ENCODE peak calls at places on chromosomes 4 and X, in nine cellular contexts. G, P, E, C, U, S, Q, A and Y are unnamed samples. For H3K36me3, the result is how much of the 10 kb centered on the place peaks cover.

GRCh38 chr4:123200417-123200945 is 196.1 kb upstream of the SPRY1 start:
- DNase-seq in G (no peak), P (no peak), E (no peak), C (no peak), U (no peak), S (no peak), Q (no peak), A (no peak), Y (no peak)

GRCh38 chr4:53128959-53129358 is 236.9 kb downstream of the SCFD2 start:
- DNase-seq in G (peak), P (peak), E (no peak), C (no peak), U (no peak), S (no peak), Q (peak), A (no peak), Y (no peak)

GRCh38 chrX:149497626-149498025 is 7.5 kb downstream of the IDS start:
- DNase-seq in G (peak), P (peak), E (no peak), C (no peak), U (no peak), S (no peak), Q (no peak), A (no peak), Y (no peak)

GRCh38 chrX:63661676-63662075 is 123.3 kb downstream of the ARHGEF9 start:
- DNase-seq in G (no peak), P (no peak), E (no peak), C (no peak), U (no peak), S (no peak), Q (no peak), A (no peak), Y (no peak)

GRCh38 chr4:95508421-95508820 is 40.4 kb downstream of the UNC5C start:
- DNase-seq in G (no peak), P (no peak), E (no peak), C (no peak), U (no peak), S (no peak), Q (no peak), A (no peak), Y (no peak)

GRCh38 chrX:108091878-108092291 is 307 bp downstream of the ATG4A start:
- DNase-seq in G (no peak), P (peak), E (no peak), C (no peak), U (no peak), S (no peak), Q (no peak), A (no peak), Y (no peak)

GRCh38 chrX:12610079-12610478 is 181.1 kb upstream of the PRPS2 start:
- DNase-seq in G (peak), P (peak), E (no peak), C (no peak), U (no peak), S (peak), Q (no peak), A (no peak), Y (no peak)

GRCh38 chrX:24890677-24891076 is 125.1 kb downstream of the ARX start:
- DNase-seq in G (no peak), P (no peak), E (no peak), C (no peak), U (no peak), S (no peak), Q (no peak), A (no peak), Y (no peak)

GRCh38 chrX:101450951-101451350 is 34.3 kb upstream of the ARMCX4 start:
- DNase-seq in G (no peak), P (peak), E (no peak), C (peak), U (no peak), S (no peak), Q (peak), A (peak), Y (no peak)

GRCh38 chr4:110988741-110989140 is 365.9 kb upstream of the PITX2 start:
- DNase-seq in G (no peak), P (no peak), E (no peak), C (no peak), U (no peak), S (no peak), Q (no peak), A (peak), Y (no peak)

GRCh38 chr4:55561884-55562283 is 15.2 kb upstream of the CLOCK start:
- DNase-seq in G (no peak), P (peak), E (no peak), C (no peak), U (no peak), S (no peak), Q (no peak), A (no peak), Y (no peak)

GRCh38 chrX:69031971-69032391 is 133.3 kb downstream of the PJA1 start:
- DNase-seq in G (no peak), P (peak), E (no peak), C (no peak), U (no peak), S (peak), Q (no peak), A (no peak), Y (no peak)

GRCh38 chr4:71241467-71242401 is 97.1 kb upstream of the SLC4A4 start:
- DNase-seq in G (no peak), P (no peak), E (no peak), C (no peak), U (peak), S (no peak), Q (no peak), A (peak), Y (no peak)

GRCh38 chrX:24202465-24203031 is 53.0 kb downstream of the ZFX start:
- DNase-seq in G (no peak), P (no peak), E (no peak), C (no peak), U (no peak), S (no peak), Q (no peak), A (peak), Y (no peak)

GRCh38 chrX:142483965-142484364 is 278.9 kb upstream of the MAGEC2 start:
- DNase-seq in G (no peak), P (no peak), E (no peak), C (no peak), U (no peak), S (no peak), Q (no peak), A (no peak), Y (no peak)

GRCh38 chr4:118265312-118266144 is 87.3 kb downstream of the PRSS12 start:
- DNase-seq in G (no peak), P (peak), E (peak), C (peak), U (peak), S (no peak), Q (no peak), A (no peak), Y (no peak)

GRCh38 chr4:158571736-158572135 is 50.1 kb downstream of the RXFP1 start:
- DNase-seq in G (no peak), P (no peak), E (no peak), C (no peak), U (no peak), S (no peak), Q (no peak), A (no peak), Y (no peak)

GRCh38 chrX:64975491-64975890 is 759 bp downstream of the ZC4H2 start:
- DNase-seq in G (no peak), P (peak), E (peak), C (peak), U (peak), S (no peak), Q (peak), A (peak), Y (peak)

GRCh38 chr4:26022346-26022891 is 108.4 kb downstream of the SMIM20 start:
- DNase-seq in G (peak), P (peak), E (no peak), C (no peak), U (peak), S (no peak), Q (no peak), A (no peak), Y (no peak)

GRCh38 chr4:951594-952468 is 19.6 kb downstream of the TMEM175 start:
- DNase-seq in G (no peak), P (no peak), E (no peak), C (peak), U (no peak), S (no peak), Q (no peak), A (no peak), Y (no peak)

GRCh38 chrX:108022491-108023089 is 22.3 kb upstream of the VSIG1 start:
- DNase-seq in G (no peak), P (no peak), E (no peak), C (no peak), U (no peak), S (no peak), Q (no peak), A (no peak), Y (no peak)

GRCh38 chr4:23373269-23373668 is 516.6 kb downstream of the PPARGC1A start:
- DNase-seq in G (peak), P (no peak), E (no peak), C (peak), U (peak), S (peak), Q (peak), A (peak), Y (peak)

GRCh38 chr4:141851246-141851891 is 215.0 kb downstream of the IL15 start:
- DNase-seq in G (no peak), P (peak), E (no peak), C (no peak), U (no peak), S (no peak), Q (no peak), A (no peak), Y (peak)

GRCh38 chrX:42818151-42818921 is 40.4 kb upstream of the PPP1R2C start:
- DNase-seq in G (no peak), P (no peak), E (no peak), C (peak), U (no peak), S (no peak), Q (no peak), A (no peak), Y (no peak)

GRCh38 chr4:1991087-1991486 is 17.7 kb downstream of the NELFA start:
- DNase-seq in G (no peak), P (no peak), E (no peak), C (no peak), U (no peak), S (no peak), Q (no peak), A (no peak), Y (no peak)

GRCh38 chr4:1990676-1991075 is 18.1 kb downstream of the NELFA start:
- DNase-seq in G (no peak), P (no peak), E (no peak), C (no peak), U (no peak), S (no peak), Q (no peak), A (no peak), Y (no peak)

GRCh38 chr4:1991596-1992434 is 17.0 kb downstream of the NELFA start:
- DNase-seq in G (no peak), P (no peak), E (no peak), C (peak), U (peak), S (no peak), Q (no peak), A (no peak), Y (no peak)

GRCh38 chr4:1989533-1990347 is 19.0 kb downstream of the NELFA start:
- DNase-seq in G (no peak), P (no peak), E (no peak), C (no peak), U (no peak), S (no peak), Q (no peak), A (no peak), Y (no peak)

GRCh38 chr4:1990348-1990645 is 18.5 kb downstream of the NELFA start:
- DNase-seq in G (no peak), P (no peak), E (no peak), C (no peak), U (no peak), S (no peak), Q (no peak), A (no peak), Y (no peak)
- H3K36me3 ChIP-seq in G (under half), P (under half), E (half or more), C (under half), U (half or more), S (under half), Q (half or more), A (under half), Y (half or more)

DNA sequence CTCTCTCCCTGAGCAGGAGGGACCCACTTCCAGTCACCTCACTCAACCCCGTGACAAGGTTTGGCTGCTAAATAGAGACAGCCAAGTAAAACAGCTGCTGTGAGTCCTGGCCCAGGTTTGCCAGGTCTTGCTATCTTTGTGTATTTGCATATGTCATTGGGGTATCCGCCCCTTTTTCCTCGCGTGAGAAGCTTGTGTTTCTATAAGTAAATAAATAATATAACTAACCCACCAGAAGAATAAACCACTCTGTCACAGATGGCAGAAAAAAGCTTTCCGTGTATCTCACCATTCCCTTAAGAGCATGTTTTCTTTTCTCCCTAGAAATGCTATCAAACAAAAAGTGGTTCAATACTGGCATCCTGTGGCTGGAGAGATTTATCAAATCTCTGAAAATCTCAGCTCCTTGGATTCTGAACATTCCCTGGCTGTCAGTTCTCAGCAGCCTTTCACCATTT is 66.8 kb downstream of the SLC7A11 start:
- DNase-seq in G (no peak), P (no peak), E (no peak), C (no peak), U (peak), S (no peak), Q (no peak), A (peak), Y (no peak)
- H3K36me3 ChIP-seq in G (under half), P (half or more), E (under half), C (under half), U (under half), S (under half), Q (under half), A (under half), Y (under half)

GRCh38 chr4:94274912-94275311 is 67.2 kb downstream of the SMARCAD1 start:
- DNase-seq in G (no peak), P (peak), E (no peak), C (no peak), U (no peak), S (no peak), Q (no peak), A (no peak), Y (no peak)
- H3K36me3 ChIP-seq in G (under half), P (under half), E (half or more), C (under half), U (half or more), S (under half), Q (half or more), A (half or more), Y (half or more)

GRCh38 chr4:10115271-10115656 is 1.3 kb downstream of the WDR1 start:
- DNase-seq in G (peak), P (peak), E (no peak), C (no peak), U (no peak), S (no peak), Q (no peak), A (no peak), Y (no peak)
- H3K36me3 ChIP-seq in G (half or more), P (under half), E (under half), C (under half), U (under half), S (half or more), Q (half or more), A (under half), Y (half or more)